ENCODE peak calls at places on chromosomes 13 and 19, in eight cellular contexts. U is activated gamma-delta T cell treated with Interleukin-2 at 50 U/mL for 16 hours; G is RWPE1; J is C1 segment of cervical spinal cord; K is AG08396; C is astrocyte of the hippocampus; V is stimulated activated CD4-positive, alpha-beta T cell treated with anti-CD3 and anti-CD28 coated beads, Interleukin-4, amount 100 ng/mL, for 4 hours; E is anterior cingulate cortex. D is an unnamed sample.

GRCh38 chr13:27830010-27830409 is 37.7 kb downstream of the GSX1 start:
- DNase-seq in U (peak), G (peak), J (no peak), K (peak), C (peak), V (peak), E (no peak), D (peak)

GRCh38 chr13:41502676-41503075 is 45.3 kb downstream of the RGCC start:
- DNase-seq in U (peak), G (no peak), J (no peak), K (no peak), C (no peak), V (peak), E (no peak), D (no peak)

GRCh38 chr19:3849092-3849491 is 19.7 kb downstream of the ZFR2 start:
- DNase-seq in U (peak), G (peak), J (no peak), K (no peak), C (no peak), V (peak), E (no peak), D (peak)

GRCh38 chr19:6744381-6745288 is 5.2 kb downstream of the TRIP10 start:
- DNase-seq in U (no peak), G (peak), J (no peak), K (peak), C (peak), V (no peak), E (peak), D (no peak)

GRCh38 chr19:29372461-29372860 is 153.3 kb upstream of the VSTM2B start:
- DNase-seq in U (no peak), G (no peak), J (no peak), K (no peak), C (no peak), V (no peak), E (no peak), D (no peak)

GRCh38 chr19:53538378-53539109 is 599 bp downstream of the ZNF331 start:
- DNase-seq in U (no peak), G (no peak), J (no peak), K (no peak), C (no peak), V (no peak), E (no peak), D (no peak)

GRCh38 chr13:65882810-65883209 is 1347.3 kb downstream of the PCDH9 start:
- DNase-seq in U (no peak), G (no peak), J (no peak), K (no peak), C (no peak), V (no peak), E (no peak), D (no peak)

GRCh38 chr19:461664-462551 is 1.1 kb upstream of the SHC2 start:
- DNase-seq in U (no peak), G (peak), J (no peak), K (no peak), C (peak), V (no peak), E (peak), D (no peak)

D was measured in stimulated activated naive B cell treated with anti-CD40 and anti-IgM and Interleukin-4, amounts not matched to agents 10 μg/mL and 1 μg/mL and 100 μg/mL, for 72 hours.